ENCODE peak calls at places on chromosome 15, in four cellular contexts. N is cardiac fibroblast, E is ureter, P is Peyer's patch. J is an unnamed sample.

GRCh38 chr15:22880068-22880980 is 41.9 kb downstream of the NIPA2 start:
- DNase-seq in N (no peak), E (no peak), P (no peak), J (no peak)

GRCh38 chr15:79283252-79284048 is 928 bp downstream of the ANKRD34C start:
- DNase-seq in N (peak; percentile 46), E (no peak), P (no peak), J (peak; percentile 24)

GRCh38 chr15:85504739-85505676 is 124.6 kb downstream of the AKAP13 start:
- DNase-seq in N (peak; percentile 82), E (peak; percentile 59), P (peak; percentile 50), J (peak; percentile 57)

GRCh38 chr15:37394402-37395099 is 294.2 kb upstream of the MEIS2 start:
- DNase-seq in N (no peak), E (no peak), P (no peak), J (no peak)

GRCh38 chr15:101314726-101315125 is 19.7 kb upstream of the SNRPA1 start:
- DNase-seq in N (no peak), E (no peak), P (no peak), J (no peak)

GRCh38 chr15:68885070-68885469 is 45.3 kb upstream of the SPESP1 start:
- DNase-seq in N (peak; percentile 92), E (no peak), P (no peak), J (no peak)

GRCh38 chr15:63764912-63765311 is 68.8 kb downstream of the HERC1 start:
- DNase-seq in N (no peak), E (no peak), P (no peak), J (no peak)

GRCh38 chr15:44694416-44694815 is 16.7 kb downstream of the PATL2 start:
- DNase-seq in N (no peak), E (no peak), P (no peak), J (no peak)

GRCh38 chr15:77021803-77022381 is 27.0 kb downstream of the PSTPIP1 start:
- DNase-seq in N (peak; percentile 76), E (no peak), P (peak; percentile 35), J (no peak)

GRCh38 chr15:31265090-31265870 is 61.4 kb upstream of the KLF13 start:
- DNase-seq in N (no peak), E (peak; percentile 40), P (peak; percentile 29), J (peak; percentile 49)

J was measured in NCI-H69.